ENCODE peak calls at places on chromosomes 12 and 14, in five cellular contexts. T is Calu3; A is sigmoid colon; E is activated T-cell treated with anti-CD3 and anti-CD28 coated beads, Interleukin-2, amount 50 U/mL, for 4 hours; W is NCI-H2081. L is an unnamed sample.

GRCh38 chr12:132439333-132439904 is 50.5 kb upstream of the FBRSL1 start:
- DNase-seq in E (no peak), A (no peak), T (no peak), W (no peak), L (no peak)

GRCh38 chr12:43969882-43970281 is 134.0 kb downstream of the TMEM117 start:
- DNase-seq in E (no peak), W (no peak), T (no peak), A (no peak), L (peak)

GRCh38 chr12:69348162-69348938 is at the start of gene LYZ:
- DNase-seq in A (no peak), T (peak), W (no peak), E (no peak), L (no peak)

GRCh38 chr14:26130690-26131089 is 467.1 kb downstream of the NOVA1 start:
- DNase-seq in T (no peak), A (no peak), W (no peak), E (no peak), L (no peak)

GRCh38 chr14:64889352-64889751 is 9.6 kb upstream of the SPTB start:
- DNase-seq in W (no peak), A (no peak), E (no peak), T (no peak), L (no peak)

GRCh38 chr14:59981564-59981963 is 61.6 kb downstream of the LRRC9 start:
- DNase-seq in E (no peak), W (no peak), T (no peak), A (no peak), L (no peak)

GRCh38 chr14:91911474-91912032 is 35.9 kb downstream of the FBLN5 start:
- DNase-seq in E (peak), T (peak), W (peak), A (peak), L (peak)

GRCh38 chr12:46152456-46152855 is 116.4 kb downstream of the SLC38A1 start:
- DNase-seq in T (no peak), W (no peak), A (no peak), E (no peak), L (no peak)

GRCh38 chr14:43540948-43541347 is 966.1 kb downstream of the FSCB start:
- DNase-seq in T (no peak), W (no peak), A (no peak), E (no peak), L (no peak)

L was measured in mammary epithelial cell.